ENCODE peak calls at places on chromosome 15, in five cellular contexts. Y is transverse colon, K is OCI-LY7, F is astrocyte, G is hepatocyte. L is an unnamed sample. For H3K4me1 and H3K9me3, the result is how much of the 10 kb centered on the place peaks cover.

GRCh38 chr15:93034512-93034911 is 54.5 kb downstream of the RGMA start:
- DNase-seq in Y (no peak), K (no peak), F (no peak), G (no peak), L (no peak)

GRCh38 chr15:24763891-24764290 is 88.3 kb downstream of the NPAP1 start:
- DNase-seq in Y (no peak), K (no peak), F (no peak), G (no peak), L (no peak)

GRCh38 chr15:85837011-85837433 is 42.3 kb upstream of the KLHL25 start:
- DNase-seq in Y (peak), K (no peak), F (no peak), G (peak), L (peak)

GRCh38 chr15:55669226-55669625 is 73.7 kb downstream of the PRTG start:
- DNase-seq in Y (no peak), K (no peak), F (no peak), G (no peak), L (no peak)

GRCh38 chr15:101049856-101050646 is 130.9 kb downstream of the LRRK1 start:
- DNase-seq in Y (peak), K (no peak), F (no peak), G (peak), L (peak)

GRCh38 chr15:50925281-50925680 is 16.8 kb downstream of the AP4E1 start:
- DNase-seq in Y (no peak), K (no peak), F (no peak), G (peak), L (no peak)

GRCh38 chr15:62495670-62496328 is 330.7 kb upstream of the C2CD4B start:
- DNase-seq in Y (peak), K (no peak), F (peak), G (peak), L (no peak)

GRCh38 chr15:92304239-92304975 is 89.3 kb upstream of the ST8SIA2 start:
- DNase-seq in Y (no peak), K (no peak), F (no peak), G (no peak), L (no peak)

GRCh38 chr15:34794590-34795206 is 651 bp downstream of the ACTC1 start:
- DNase-seq in Y (no peak), K (no peak), F (no peak), G (no peak), L (no peak)

GRCh38 chr15:99909914-99910313 is 176.7 kb upstream of the LYSMD4 start:
- DNase-seq in Y (no peak), K (no peak), F (no peak), G (peak), L (no peak)

GRCh38 chr15:42101861-42102260 is 7.5 kb upstream of the PLA2G4D start:
- DNase-seq in Y (no peak), K (no peak), F (peak), G (no peak), L (no peak)

GRCh38 chr15:59329570-59330350 is 42.9 kb downstream of the MYO1E start:
- DNase-seq in Y (no peak), K (no peak), F (peak), G (peak), L (peak)

GRCh38 chr15:90884719-90885431 is 571 bp downstream of the FES start:
- DNase-seq in Y (no peak), K (no peak), F (no peak), G (no peak), L (no peak)
- H3K4me1 ChIP-seq in Y (under half), K (under half), F (under half), G (under half), L (under half)

GRCh38 chr15:52790941-52791751 is 1.0 kb upstream of the ONECUT1 start:
- DNase-seq in Y (no peak), K (no peak), F (no peak), G (peak), L (no peak)
- H3K9me3 ChIP-seq in Y (under half), K (under half), F (under half), G (under half), L (under half)

GRCh38 chr15:88617031-88617722 is 4.0 kb upstream of the AEN start:
- DNase-seq in Y (no peak), K (no peak), F (no peak), G (no peak), L (no peak)

GRCh38 chr15:88617790-88618189 is 3.4 kb upstream of the AEN start:
- DNase-seq in Y (no peak), K (no peak), F (no peak), G (no peak), L (no peak)

GRCh38 chr15:88613074-88613944 is 7.8 kb upstream of the AEN start:
- DNase-seq in Y (no peak), K (no peak), F (peak), G (no peak), L (no peak)

GRCh38 chr15:88616240-88616639 is 4.9 kb upstream of the AEN start:
- DNase-seq in Y (no peak), K (no peak), F (no peak), G (no peak), L (no peak)

DNA sequence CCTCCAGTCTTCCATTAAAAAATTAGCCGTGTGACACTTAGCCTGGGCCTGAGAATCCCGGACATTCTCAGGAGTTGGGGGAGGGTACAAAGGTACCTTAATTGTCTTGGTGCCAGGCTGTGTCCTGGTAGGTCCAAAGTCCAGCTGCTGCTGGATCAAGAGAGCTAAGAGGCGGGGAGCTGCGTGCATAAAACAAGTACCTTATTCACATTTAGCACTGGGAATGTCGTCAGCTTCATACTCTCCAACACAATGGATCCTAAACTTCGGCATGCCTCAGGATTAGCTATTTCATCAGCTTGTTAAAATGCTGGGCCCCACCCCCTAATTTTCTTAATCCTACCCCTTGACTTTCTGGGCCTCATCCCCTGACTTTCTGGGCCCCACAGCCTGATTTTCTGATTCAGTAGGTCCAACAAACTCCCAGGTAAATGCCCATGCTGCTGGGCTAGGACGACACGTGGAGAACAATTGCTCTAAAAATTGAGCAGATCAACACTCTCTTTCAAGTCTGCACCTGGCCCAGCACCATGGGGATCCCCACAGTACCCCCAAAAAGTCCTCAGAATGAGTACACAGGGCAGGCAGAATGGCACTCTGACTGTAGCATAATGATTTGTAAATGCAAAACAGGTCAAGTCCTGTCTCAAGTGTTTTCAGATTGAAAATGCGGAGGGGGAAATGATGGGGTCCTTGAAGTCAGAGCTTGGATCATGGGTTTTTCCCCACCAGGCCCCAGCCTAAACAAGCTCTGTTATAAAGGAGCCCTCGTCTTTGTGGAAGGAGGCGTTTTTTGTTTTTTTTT is 5.6 kb upstream of the AEN start:
- DNase-seq in Y (peak), K (no peak), F (no peak), G (peak), L (no peak)
- H3K4me1 ChIP-seq in Y (under half), K (under half), F (under half), G (under half), L (under half)

DNA sequence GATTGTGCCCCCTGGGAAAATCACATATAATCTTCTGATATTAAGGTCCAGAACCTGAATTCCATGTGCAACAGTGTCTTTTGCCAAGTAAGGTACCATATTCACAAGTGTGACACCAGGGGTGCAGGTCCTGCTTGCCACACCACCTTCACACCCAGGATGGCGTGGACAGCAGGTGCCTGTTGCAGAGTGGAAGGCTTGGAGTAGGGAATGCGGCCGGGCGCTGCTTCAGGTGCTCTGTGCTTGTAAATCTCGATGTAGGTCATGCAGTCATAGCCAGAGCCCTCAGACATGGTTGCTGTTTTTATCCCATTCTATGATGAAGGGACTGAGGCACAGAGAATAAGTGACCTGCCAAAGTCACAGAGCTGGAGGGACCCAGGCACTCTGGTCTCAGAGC is 34.5 kb upstream of the GABRG3 start:
- DNase-seq in Y (no peak), K (no peak), F (no peak), G (no peak), L (no peak)
- H3K9me3 ChIP-seq in Y (under half), K (under half), F (under half), G (under half), L (under half)

GRCh38 chr15:67121725-67122600 is 56.6 kb downstream of the SMAD3 start:
- DNase-seq in Y (no peak), K (no peak), F (no peak), G (no peak), L (no peak)
- H3K4me1 ChIP-seq in Y (half or more), K (half or more), F (half or more), G (half or more), L (under half)

DNA sequence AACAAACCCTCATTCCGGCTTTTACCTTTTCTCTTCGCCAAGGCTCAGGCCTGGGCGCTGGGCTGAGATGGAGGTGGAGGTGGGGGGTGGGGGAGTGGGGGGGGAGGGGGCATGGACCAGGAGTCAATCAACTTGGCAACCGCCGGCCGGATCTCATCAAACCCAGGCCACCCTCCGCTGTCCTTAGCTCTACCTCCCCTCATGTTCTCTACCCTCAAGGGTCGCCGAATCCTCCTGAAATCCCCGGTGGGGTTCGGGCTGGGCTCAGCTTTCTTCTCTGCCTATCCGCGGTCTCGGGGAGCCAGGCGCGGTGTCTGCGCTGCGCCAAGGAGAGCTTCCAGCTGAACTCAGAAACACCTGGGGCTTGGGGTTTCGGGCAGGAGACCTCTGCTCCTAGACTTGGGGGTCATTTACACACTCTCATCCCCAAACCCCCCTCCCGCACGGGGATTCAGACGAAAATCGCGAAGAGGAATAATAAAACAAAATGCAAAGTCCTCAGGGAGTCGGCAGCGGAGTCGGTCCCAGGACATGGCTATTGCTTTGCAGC is 2.5 kb downstream of the ONECUT1 start:
- DNase-seq in Y (no peak), K (no peak), F (no peak), G (no peak), L (no peak)
- H3K9me3 ChIP-seq in Y (under half), K (under half), F (under half), G (under half), L (under half)

GRCh38 chr15:52645916-52646315 is 33.3 kb downstream of the ATOSA start:
- DNase-seq in Y (no peak), K (no peak), F (no peak), G (no peak), L (no peak)
- H3K4me1 ChIP-seq in Y (under half), K (under half), F (under half), G (under half), L (under half)

DNA sequence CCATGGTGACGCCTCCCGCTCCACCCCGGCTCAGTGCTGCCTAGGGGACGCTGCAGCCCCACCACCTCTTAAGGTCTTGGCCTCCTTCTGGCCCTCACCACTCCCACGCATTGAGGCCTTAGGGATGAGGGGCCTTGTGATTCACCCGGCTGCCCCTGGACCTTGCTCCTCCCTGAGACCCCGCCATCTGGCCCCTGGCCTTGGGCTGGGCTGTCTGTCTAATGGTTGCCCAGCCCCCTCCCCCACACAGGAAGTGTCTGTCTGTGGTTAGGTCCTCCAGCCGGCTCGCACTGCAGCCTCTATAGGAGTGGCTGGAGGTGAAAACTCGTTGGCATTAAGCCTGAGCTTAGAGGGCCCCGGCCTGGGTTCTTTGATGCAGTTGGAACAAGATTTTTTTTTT is 21.5 kb upstream of the MTHFS start:
- DNase-seq in Y (no peak), K (no peak), F (no peak), G (peak), L (no peak)
- H3K9me3 ChIP-seq in Y (half or more), K (half or more), F (under half), G (under half), L (under half)

GRCh38 chr15:40307421-40308165 is at the start of gene PLCB2:
- DNase-seq in Y (peak), K (peak), F (no peak), G (no peak), L (peak)
- H3K4me1 ChIP-seq in Y (under half), K (under half), F (under half), G (under half), L (under half)

DNA sequence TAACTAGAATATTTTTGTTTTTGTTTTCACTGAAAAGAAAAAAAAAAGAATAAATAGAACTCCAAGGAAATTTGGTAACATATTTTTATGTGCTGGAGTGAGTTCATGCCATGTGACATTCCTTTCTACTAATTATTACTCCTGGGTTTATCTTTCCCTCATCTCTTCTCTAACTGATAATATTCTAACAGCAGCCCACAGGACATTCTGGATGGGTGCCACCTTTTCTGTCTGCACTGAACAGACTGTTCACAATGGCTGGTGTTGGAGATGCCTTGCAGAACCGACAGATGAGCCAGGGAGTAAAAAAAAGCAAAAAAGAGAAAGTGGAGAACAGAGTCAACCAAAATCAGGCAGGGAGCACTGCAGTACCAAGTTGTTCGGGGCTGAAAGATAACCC is 151.3 kb downstream of the OR4M2 start:
- DNase-seq in Y (no peak), K (no peak), F (no peak), G (no peak), L (no peak)
- H3K9me3 ChIP-seq in Y (under half), K (under half), F (under half), G (under half), L (under half)